ENCODE peak calls at places on chromosomes 4 and X, in nine cellular contexts. A, O, E, Y, D, P, S, I and L are unnamed samples.
A peak's percentile ranks its signal among the peaks of the same experiment; 100 is the strongest.

GRCh38 chrX:9587551-9588096 is 122.8 kb downstream of the TBL1X start:
- DNase-seq in A (no peak), O (no peak), E (no peak), Y (no peak), D (no peak), P (no peak), S (no peak), I (no peak), L (no peak)

GRCh38 chrX:149453030-149453429 is 52.1 kb downstream of the IDS start:
- DNase-seq in A (no peak), O (no peak), E (no peak), Y (no peak), D (no peak), P (peak; percentile 57), S (no peak), I (peak; percentile 85), L (peak; percentile 32)

GRCh38 chr4:67204441-67204840 is 340.9 kb downstream of the CENPC start:
- DNase-seq in A (peak; percentile 4), O (no peak), E (no peak), Y (no peak), D (peak; percentile 15), P (no peak), S (no peak), I (no peak), L (no peak)

GRCh38 chrX:19382500-19383145 is 38.9 kb downstream of the PDHA1 start:
- DNase-seq in A (peak; percentile 44), O (peak; percentile 37), E (peak; percentile 36), Y (no peak), D (no peak), P (no peak), S (peak; percentile 2), I (peak; percentile 82), L (peak; percentile 83)

GRCh38 chrX:37921758-37922157 is 74.4 kb upstream of the DYNLT3 start:
- DNase-seq in A (peak; percentile 35), O (no peak), E (no peak), Y (no peak), D (peak; percentile 41), P (peak; percentile 36), S (no peak), I (no peak), L (no peak)

GRCh38 chr4:48546336-48546735 is 56.3 kb downstream of the ZAR1 start:
- DNase-seq in A (peak; percentile 13), O (peak; percentile 8), E (peak; percentile 17), Y (no peak), D (peak; percentile 38), P (peak; percentile 35), S (no peak), I (no peak), L (no peak)

GRCh38 chrX:39899876-39900787 is 197.6 kb downstream of the BCOR start:
- DNase-seq in A (no peak), O (peak; percentile 12), E (no peak), Y (no peak), D (no peak), P (no peak), S (no peak), I (peak; percentile 67), L (peak; percentile 86)

GRCh38 chr4:181674315-181674714 is 568.9 kb upstream of the TENM3 start:
- DNase-seq in A (no peak), O (no peak), E (no peak), Y (peak; percentile 85), D (peak; percentile 32), P (no peak), S (no peak), I (no peak), L (no peak)

GRCh38 chr4:128600996-128601857 is 208.3 kb upstream of the JADE1 start:
- DNase-seq in A (peak; percentile 84), O (peak; percentile 76), E (no peak), Y (peak; percentile 82), D (peak; percentile 94), P (peak; percentile 96), S (peak; percentile 46), I (peak; percentile 98), L (peak; percentile 59)

GRCh38 chrX:31353095-31353494 is 281.3 kb upstream of the FTHL17 start:
- DNase-seq in A (peak; percentile 70), O (no peak), E (no peak), Y (no peak), D (peak; percentile 24), P (peak; percentile 84), S (no peak), I (peak; percentile 82), L (peak; percentile 78)

GRCh38 chrX:129798888-129799287 is 19.1 kb downstream of the SASH3 start:
- DNase-seq in A (no peak), O (no peak), E (no peak), Y (no peak), D (no peak), P (no peak), S (no peak), I (no peak), L (no peak)

GRCh38 chrX:85851418-85851817 is 195.9 kb downstream of the CHM start:
- DNase-seq in A (no peak), O (peak; percentile 22), E (no peak), Y (no peak), D (no peak), P (no peak), S (no peak), I (peak; percentile 53), L (peak; percentile 36)

GRCh38 chrX:155216940-155217450 is 735 bp downstream of the VBP1 start:
- DNase-seq in A (no peak), O (peak; percentile 0), E (no peak), Y (no peak), D (no peak), P (no peak), S (no peak), I (no peak), L (no peak)

GRCh38 chrX:95325185-95325584 is 1359.5 kb upstream of the DIAPH2 start:
- DNase-seq in A (no peak), O (no peak), E (no peak), Y (no peak), D (no peak), P (no peak), S (no peak), I (no peak), L (no peak)

GRCh38 chr4:182062458-182062857 is 180.7 kb upstream of the TENM3 start:
- DNase-seq in A (no peak), O (no peak), E (no peak), Y (no peak), D (no peak), P (no peak), S (no peak), I (no peak), L (no peak)

GRCh38 chr4:102477657-102478056 is 23.5 kb upstream of the NFKB1 start:
- DNase-seq in A (no peak), O (no peak), E (no peak), Y (no peak), D (no peak), P (peak; percentile 59), S (no peak), I (no peak), L (no peak)

GRCh38 chr4:105182211-105182610 is 35.5 kb downstream of the TET2 start:
- DNase-seq in A (no peak), O (no peak), E (no peak), Y (no peak), D (no peak), P (no peak), S (no peak), I (no peak), L (no peak)

GRCh38 chrX:15686818-15687685 is 22.4 kb upstream of the CLTRN start:
- DNase-seq in A (peak; percentile 16), O (peak; percentile 61), E (peak; percentile 52), Y (no peak), D (peak; percentile 35), P (peak; percentile 49), S (peak; percentile 3), I (peak; percentile 75), L (peak; percentile 47)

GRCh38 chr4:150012851-150013360 is 65.3 kb upstream of the DCLK2 start:
- DNase-seq in A (no peak), O (no peak), E (no peak), Y (no peak), D (no peak), P (no peak), S (no peak), I (no peak), L (no peak)

GRCh38 chrX:44705817-44706551 is 137.8 kb upstream of the DUSP21 start:
- DNase-seq in A (no peak), O (peak; percentile 25), E (no peak), Y (no peak), D (no peak), P (peak; percentile 82), S (no peak), I (peak; percentile 79), L (peak; percentile 92)

GRCh38 chrX:13506574-13506973 is 62.8 kb upstream of the EGFL6 start:
- DNase-seq in A (peak; percentile 20), O (no peak), E (peak; percentile 46), Y (no peak), D (peak; percentile 49), P (peak; percentile 29), S (no peak), I (no peak), L (peak; percentile 38)

GRCh38 chrX:51743179-51743957 is at the start of gene GSPT2:
- DNase-seq in A (peak; percentile 78), O (peak; percentile 56), E (peak; percentile 36), Y (peak; percentile 24), D (peak; percentile 46), P (peak; percentile 67), S (peak; percentile 44), I (peak; percentile 76), L (peak; percentile 80)

GRCh38 chr4:129346760-129347159 is 250.8 kb downstream of the C4orf33 start:
- DNase-seq in A (no peak), O (no peak), E (no peak), Y (no peak), D (no peak), P (no peak), S (no peak), I (no peak), L (no peak)

GRCh38 chrX:153414838-153415552 is 3.7 kb downstream of the ZFP92 start:
- DNase-seq in A (no peak), O (no peak), E (no peak), Y (no peak), D (no peak), P (no peak), S (no peak), I (peak; percentile 22), L (no peak)

GRCh38 chr4:152281211-152281610 is 254.7 kb downstream of the FBXW7 start:
- DNase-seq in A (no peak), O (no peak), E (no peak), Y (no peak), D (no peak), P (no peak), S (no peak), I (peak; percentile 23), L (no peak)

GRCh38 chr4:90498175-90498574 is 371.0 kb downstream of the CCSER1 start:
- DNase-seq in A (no peak), O (no peak), E (no peak), Y (no peak), D (no peak), P (no peak), S (no peak), I (no peak), L (no peak)

GRCh38 chr4:2785613-2786012 is 7.3 kb upstream of the SH3BP2 start:
- DNase-seq in A (no peak), O (no peak), E (no peak), Y (no peak), D (no peak), P (no peak), S (no peak), I (peak; percentile 51), L (no peak)

GRCh38 chr4:2348786-2349185 is 69.7 kb downstream of the ZFYVE28 start:
- DNase-seq in A (no peak), O (no peak), E (no peak), Y (no peak), D (no peak), P (no peak), S (no peak), I (no peak), L (no peak)

GRCh38 chr4:98970386-98970785 is 25.1 kb upstream of the METAP1 start:
- DNase-seq in A (no peak), O (no peak), E (no peak), Y (no peak), D (no peak), P (no peak), S (no peak), I (no peak), L (no peak)

GRCh38 chr4:142418697-142419096 is 427.4 kb downstream of the INPP4B start:
- DNase-seq in A (no peak), O (no peak), E (no peak), Y (no peak), D (no peak), P (no peak), S (no peak), I (no peak), L (no peak)